ENCODE peak calls at places on chromosomes 16 and 17, in ten cellular contexts. H, M, Z, O, W, I, E, C, V and T are unnamed samples.

GRCh38 chr17:75876938-75877751 is 1.2 kb downstream of the TRIM47 start:
- DNase-seq in H (peak), M (peak), Z (no peak), O (peak), W (peak), I (peak), E (peak), C (peak), V (peak), T (peak)

GRCh38 chr16:72876981-72877373 is 171.0 kb downstream of the ZFHX3 start:
- DNase-seq in H (no peak), M (no peak), Z (no peak), O (no peak), W (no peak), I (no peak), E (no peak), C (no peak), V (no peak), T (no peak)

GRCh38 chr16:8848939-8849391 is 19.8 kb downstream of the CARHSP1 start:
- DNase-seq in H (no peak), M (no peak), Z (no peak), O (no peak), W (peak), I (no peak), E (no peak), C (peak), V (peak), T (no peak)

GRCh38 chr16:56939801-56940200 is 7.9 kb downstream of the HERPUD1 start:
- DNase-seq in H (no peak), M (no peak), Z (no peak), O (no peak), W (no peak), I (no peak), E (no peak), C (peak), V (no peak), T (no peak)

GRCh38 chr16:2206780-2207433 is 1.7 kb downstream of the MLST8 start:
- DNase-seq in H (no peak), M (no peak), Z (no peak), O (no peak), W (no peak), I (no peak), E (no peak), C (no peak), V (no peak), T (no peak)

GRCh38 chr16:85206472-85207356 is 94.4 kb upstream of the CIBAR2 start:
- DNase-seq in H (no peak), M (peak), Z (no peak), O (no peak), W (no peak), I (peak), E (peak), C (peak), V (peak), T (no peak)

GRCh38 chr17:20300399-20301037 is 166.8 kb downstream of the LGALS9B start:
- DNase-seq in H (no peak), M (no peak), Z (no peak), O (no peak), W (no peak), I (no peak), E (peak), C (peak), V (peak), T (no peak)

GRCh38 chr16:66510298-66510697 is 39.6 kb downstream of the TK2 start:
- DNase-seq in H (no peak), M (no peak), Z (no peak), O (no peak), W (no peak), I (peak), E (no peak), C (peak), V (no peak), T (no peak)

GRCh38 chr17:69478916-69479315 is 64.4 kb downstream of the MAP2K6 start:
- DNase-seq in H (no peak), M (no peak), Z (no peak), O (no peak), W (no peak), I (no peak), E (no peak), C (no peak), V (no peak), T (no peak)

GRCh38 chr17:72187544-72187943 is 66.7 kb downstream of the SOX9 start:
- DNase-seq in H (no peak), M (peak), Z (no peak), O (peak), W (no peak), I (peak), E (no peak), C (no peak), V (peak), T (no peak)

GRCh38 chr17:65131946-65132345 is 5.2 kb upstream of the RGS9 start:
- DNase-seq in H (no peak), M (no peak), Z (no peak), O (no peak), W (peak), I (no peak), E (no peak), C (no peak), V (peak), T (no peak)

GRCh38 chr17:54844262-54844661 is 56.4 kb upstream of the TOM1L1 start:
- DNase-seq in H (no peak), M (no peak), Z (no peak), O (no peak), W (no peak), I (no peak), E (no peak), C (no peak), V (no peak), T (no peak)

GRCh38 chr17:2277430-2278170 is 26.0 kb downstream of the SMG6 start:
- DNase-seq in H (no peak), M (no peak), Z (no peak), O (no peak), W (no peak), I (no peak), E (no peak), C (no peak), V (no peak), T (no peak)

GRCh38 chr16:53844796-53845195 is 140.8 kb downstream of the FTO start:
- DNase-seq in H (no peak), M (no peak), Z (no peak), O (no peak), W (no peak), I (no peak), E (no peak), C (no peak), V (no peak), T (no peak)

GRCh38 chr17:74008196-74008595 is 195.3 kb upstream of the RPL38 start:
- DNase-seq in H (no peak), M (no peak), Z (no peak), O (no peak), W (peak), I (no peak), E (no peak), C (no peak), V (no peak), T (no peak)

GRCh38 chr17:50660042-50660886 is 25.6 kb downstream of the ABCC3 start:
- DNase-seq in H (no peak), M (peak), Z (no peak), O (no peak), W (peak), I (peak), E (no peak), C (no peak), V (peak), T (no peak)

GRCh38 chr17:75406222-75406615 is 741 bp upstream of the GRB2 start:
- DNase-seq in H (no peak), M (no peak), Z (no peak), O (no peak), W (no peak), I (no peak), E (no peak), C (no peak), V (no peak), T (no peak)

GRCh38 chr16:69201787-69202186 is 14.8 kb downstream of the SNTB2 start:
- DNase-seq in H (no peak), M (no peak), Z (no peak), O (no peak), W (no peak), I (no peak), E (no peak), C (no peak), V (peak), T (no peak)

GRCh38 chr16:66473654-66474519 is 46.8 kb downstream of the BEAN1 start:
- DNase-seq in H (peak), M (no peak), Z (no peak), O (no peak), W (no peak), I (no peak), E (no peak), C (peak), V (no peak), T (no peak)

GRCh38 chr17:49977463-49978389 is 8.7 kb downstream of the DLX4 start:
- DNase-seq in H (no peak), M (no peak), Z (no peak), O (no peak), W (no peak), I (no peak), E (no peak), C (no peak), V (no peak), T (no peak)

GRCh38 chr16:71930013-71930563 is 34.8 kb downstream of the IST1 start:
- DNase-seq in H (no peak), M (no peak), Z (no peak), O (no peak), W (no peak), I (no peak), E (no peak), C (no peak), V (peak), T (no peak)

GRCh38 chr16:77273815-77274214 is 74.6 kb downstream of the SYCE1L start:
- DNase-seq in H (no peak), M (no peak), Z (no peak), O (no peak), W (no peak), I (no peak), E (no peak), C (no peak), V (no peak), T (no peak)

GRCh38 chr17:7636192-7636591 is 6.3 kb downstream of the SHBG start:
- DNase-seq in H (no peak), M (no peak), Z (no peak), O (no peak), W (no peak), I (no peak), E (no peak), C (no peak), V (no peak), T (no peak)

GRCh38 chr17:49108318-49108717 is 24.3 kb upstream of the B4GALNT2 start:
- DNase-seq in H (no peak), M (no peak), Z (no peak), O (no peak), W (peak), I (peak), E (no peak), C (no peak), V (peak), T (no peak)

GRCh38 chr17:14737984-14738651 is 437.2 kb downstream of the HS3ST3B1 start:
- DNase-seq in H (peak), M (peak), Z (peak), O (peak), W (peak), I (peak), E (no peak), C (peak), V (peak), T (peak)

DNA sequence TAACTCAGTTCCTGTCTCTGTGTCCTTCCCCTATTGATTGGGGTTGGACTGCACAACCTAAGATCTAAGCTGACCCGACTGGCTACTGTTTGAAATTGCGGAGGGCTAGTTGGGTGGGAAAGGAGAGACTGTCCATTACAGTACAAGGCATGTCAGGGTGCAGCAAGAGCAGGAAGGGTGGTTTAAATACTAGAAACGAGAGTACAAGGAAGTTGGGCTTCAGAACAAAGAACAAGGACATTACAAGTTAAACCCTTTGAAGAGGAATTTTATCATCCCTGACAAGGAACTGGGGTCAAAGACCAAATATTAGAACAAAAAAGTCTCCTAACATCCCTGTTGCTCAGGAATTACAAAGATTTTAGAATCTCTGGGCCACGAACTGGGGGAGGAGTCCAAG is 224.2 kb upstream of the CACNG5 start:
- DNase-seq in H (no peak), M (no peak), Z (no peak), O (no peak), W (no peak), I (no peak), E (no peak), C (no peak), V (no peak), T (no peak)
- TF ChIP-seq POLR2A in H (no peak), M (no peak), Z (no peak), O (no peak), W (no peak), I (no peak), E (no peak), C (no peak), V (no peak), T (no peak)

DNA sequence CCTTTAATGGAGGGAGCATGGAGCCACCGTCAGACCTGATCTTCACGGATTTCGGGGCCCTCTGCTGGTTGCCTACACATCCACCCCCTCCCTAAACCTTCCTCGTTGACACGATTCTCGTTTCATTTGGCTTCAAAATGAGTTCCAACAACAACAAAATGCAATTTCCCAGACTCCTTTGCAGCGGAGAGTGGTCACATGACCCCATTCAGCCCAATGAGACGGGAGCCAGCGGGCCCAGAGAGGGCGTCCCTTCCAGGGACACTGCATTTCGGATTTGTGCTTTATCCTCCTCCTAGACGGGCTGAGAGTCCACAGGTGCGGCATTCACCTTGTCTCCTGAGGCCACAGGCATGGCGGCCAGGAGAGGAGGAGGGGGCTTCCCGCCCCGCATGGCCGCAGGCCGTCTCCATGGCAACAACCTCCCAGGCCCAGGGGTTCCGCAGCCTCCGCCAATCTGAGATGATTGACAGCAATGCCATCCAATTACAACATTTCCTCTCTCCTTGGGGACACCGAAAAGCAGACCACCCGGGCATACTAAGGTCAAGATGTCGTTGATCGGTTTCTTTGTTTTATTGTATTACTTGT is 259.8 kb downstream of the C16orf95 start:
- DNase-seq in H (peak), M (no peak), Z (no peak), O (no peak), W (no peak), I (no peak), E (no peak), C (peak), V (no peak), T (no peak)
- TF ChIP-seq CTCF in H (no peak), M (no peak), Z (no peak), O (no peak), W (no peak), I (no peak), E (no peak), C (no peak), V (peak), T (no peak)

DNA sequence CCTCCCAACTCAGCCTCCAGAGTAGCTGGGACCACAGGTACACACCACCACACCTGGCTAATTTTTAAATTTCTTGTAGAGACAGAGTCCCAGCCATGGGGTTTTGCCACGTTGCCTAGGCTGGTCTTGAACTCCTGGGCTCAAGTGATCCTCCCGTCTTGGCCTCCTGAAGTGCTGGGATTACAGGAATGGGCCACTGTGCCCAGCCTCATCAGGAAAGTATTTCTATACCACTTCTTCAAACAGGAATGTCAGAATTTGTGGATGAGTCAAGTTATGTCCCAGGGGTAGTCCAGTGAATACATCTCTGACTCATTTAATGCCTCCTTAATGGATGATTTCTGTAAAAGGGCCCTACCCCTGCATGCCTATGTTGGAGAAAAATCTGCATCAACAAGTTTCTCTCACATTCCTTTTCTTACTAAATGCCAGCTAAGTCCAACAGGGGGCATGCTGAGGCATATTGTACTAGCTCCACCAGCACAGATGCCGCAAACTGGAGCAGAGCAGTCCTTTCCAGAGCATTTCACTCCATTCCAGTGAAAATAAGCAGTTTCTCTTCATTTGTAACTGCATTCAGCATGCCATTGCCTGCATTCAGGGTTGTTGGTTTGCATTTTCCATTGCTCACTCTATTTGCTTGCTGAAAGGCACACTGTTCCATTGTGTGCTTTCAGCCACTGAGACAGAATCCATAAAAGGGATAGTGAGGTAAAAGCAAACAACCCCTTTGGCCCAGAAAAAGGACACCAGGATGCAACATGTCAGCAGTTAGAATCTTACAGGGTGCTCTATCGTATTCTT is 5.3 kb upstream of the CAVIN1 start:
- DNase-seq in H (no peak), M (no peak), Z (no peak), O (peak), W (peak), I (peak), E (no peak), C (peak), V (peak), T (no peak)
- H3K27ac ChIP-seq in H (peak), M (no peak), Z (peak), O (peak), W (peak), I (no peak), E (no peak), C (peak), V (peak), T (no peak)

DNA sequence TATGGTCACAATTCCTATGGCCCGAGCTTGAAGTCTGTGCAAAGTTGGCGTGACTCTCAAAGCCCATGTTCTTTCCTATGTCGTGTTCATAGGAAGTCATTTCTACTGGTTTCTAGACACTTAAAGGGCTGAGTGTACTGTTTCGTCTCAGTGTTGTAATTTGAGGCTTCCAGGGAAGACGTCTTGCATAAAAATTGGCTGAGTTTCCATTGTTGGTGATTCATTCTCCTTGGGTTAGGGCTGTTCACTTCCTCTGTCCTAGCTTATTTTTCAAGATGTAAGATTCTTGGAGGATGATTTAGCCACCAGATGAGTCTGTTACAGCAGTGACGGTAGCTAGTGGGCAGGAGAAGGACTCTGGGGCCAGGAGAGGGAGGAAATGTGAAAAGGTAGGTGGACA is 43.1 kb downstream of the PIK3R5 start:
- DNase-seq in H (no peak), M (no peak), Z (no peak), O (peak), W (no peak), I (no peak), E (no peak), C (no peak), V (peak), T (no peak)
- TF ChIP-seq POLR2A in H (no peak), M (no peak), Z (no peak), O (peak), W (no peak), I (peak), E (no peak), C (no peak), V (no peak), T (peak)